ENCODE peak calls at places on chromosome X, in eight cellular contexts. E, J, I, T, O, A, R and Y are unnamed samples. For H3K4me1, the result is how much of the 10 kb centered on the place peaks cover.

GRCh38 chrX:72624194-72624593 is 51.6 kb upstream of the HDAC8 start:
- DNase-seq in E (no peak), J (no peak), I (no peak), T (no peak), O (no peak), A (no peak), R (no peak), Y (no peak)

GRCh38 chrX:809081-809480 is 178.5 kb downstream of the SHOX start:
- DNase-seq in E (no peak), J (no peak), I (no peak), T (no peak), O (no peak), A (no peak), R (no peak), Y (no peak)

GRCh38 chrX:122087353-122087752 is 1039.9 kb downstream of the GLUD2 start:
- DNase-seq in E (no peak), J (no peak), I (no peak), T (no peak), O (no peak), A (no peak), R (no peak), Y (no peak)

GRCh38 chrX:150933945-150934350 is 35.5 kb upstream of the CD99L2 start:
- DNase-seq in E (no peak), J (no peak), I (no peak), T (no peak), O (no peak), A (no peak), R (no peak), Y (no peak)

GRCh38 chrX:38102875-38103274 is 96.5 kb downstream of the SYTL5 start:
- DNase-seq in E (no peak), J (no peak), I (no peak), T (no peak), O (no peak), A (no peak), R (no peak), Y (no peak)

GRCh38 chrX:119604778-119605177 is 1.4 kb downstream of the NKRF start:
- DNase-seq in E (no peak), J (no peak), I (no peak), T (no peak), O (no peak), A (no peak), R (no peak), Y (no peak)

GRCh38 chrX:49858341-49858740 is 20.9 kb upstream of the USP27X start:
- DNase-seq in E (no peak), J (no peak), I (no peak), T (no peak), O (no peak), A (no peak), R (no peak), Y (no peak)

GRCh38 chrX:48896611-48897011 is 957 bp downstream of the TIMM17B start:
- DNase-seq in E (no peak), J (no peak), I (no peak), T (no peak), O (no peak), A (no peak), R (no peak), Y (no peak)

GRCh38 chrX:16155586-16155985 is 11.7 kb upstream of the MAGEB17 start:
- DNase-seq in E (no peak), J (no peak), I (no peak), T (no peak), O (no peak), A (no peak), R (no peak), Y (no peak)

GRCh38 chrX:19888419-19888879 is 1.0 kb upstream of the SH3KBP1 start:
- DNase-seq in E (peak), J (peak), I (no peak), T (no peak), O (peak), A (no peak), R (peak), Y (no peak)

GRCh38 chrX:43949669-43950068 is 23.5 kb downstream of the NDP start:
- DNase-seq in E (no peak), J (no peak), I (no peak), T (no peak), O (no peak), A (peak), R (no peak), Y (no peak)

GRCh38 chrX:15384304-15384703 is at the start of gene VEGFD:
- DNase-seq in E (no peak), J (peak), I (no peak), T (no peak), O (peak), A (no peak), R (no peak), Y (peak)

GRCh38 chrX:48471504-48471903 is 1.4 kb upstream of the SLC38A5 start:
- DNase-seq in E (no peak), J (no peak), I (no peak), T (no peak), O (no peak), A (no peak), R (no peak), Y (no peak)

GRCh38 chrX:15619053-15619772 is 18.5 kb upstream of the ACE2 start:
- DNase-seq in E (no peak), J (no peak), I (no peak), T (no peak), O (peak), A (peak), R (peak), Y (peak)

GRCh38 chrX:8879750-8880149 is 78.6 kb upstream of the FAM9A start:
- DNase-seq in E (peak), J (no peak), I (no peak), T (no peak), O (peak), A (peak), R (no peak), Y (no peak)

GRCh38 chrX:39018526-39018925 is 217.3 kb downstream of the MID1IP1 start:
- DNase-seq in E (no peak), J (no peak), I (no peak), T (no peak), O (no peak), A (no peak), R (no peak), Y (no peak)

GRCh38 chrX:101658661-101659477 is 781 bp downstream of the ARMCX2 start:
- DNase-seq in E (peak), J (peak), I (peak), T (peak), O (peak), A (peak), R (peak), Y (peak)

GRCh38 chrX:139429913-139430312 is 100.6 kb upstream of the F9 start:
- DNase-seq in E (no peak), J (no peak), I (no peak), T (no peak), O (no peak), A (no peak), R (peak), Y (no peak)

GRCh38 chrX:119755981-119756533 is 2.3 kb upstream of the SOWAHD start:
- DNase-seq in E (no peak), J (no peak), I (peak), T (no peak), O (peak), A (peak), R (no peak), Y (no peak)

GRCh38 chrX:153361781-153362397 is 27.9 kb downstream of the ZNF275 start:
- DNase-seq in E (no peak), J (no peak), I (no peak), T (no peak), O (no peak), A (no peak), R (no peak), Y (no peak)

GRCh38 chrX:53317365-53318069 is 36.1 kb upstream of the IQSEC2 start:
- DNase-seq in E (peak), J (peak), I (peak), T (no peak), O (peak), A (peak), R (peak), Y (peak)

GRCh38 chrX:154799554-154800348 is 5.5 kb downstream of the MPP1 start:
- DNase-seq in E (peak), J (peak), I (no peak), T (no peak), O (peak), A (peak), R (peak), Y (no peak)

GRCh38 chrX:25523574-25523973 is 507.8 kb upstream of the ARX start:
- DNase-seq in E (peak), J (no peak), I (no peak), T (no peak), O (peak), A (no peak), R (peak), Y (no peak)

GRCh38 chrX:25503826-25504225 is 488.1 kb upstream of the ARX start:
- DNase-seq in E (no peak), J (no peak), I (no peak), T (no peak), O (no peak), A (no peak), R (no peak), Y (no peak)

GRCh38 chrX:104137496-104137895 is 19.3 kb downstream of the SLC25A53 start:
- DNase-seq in E (no peak), J (no peak), I (no peak), T (no peak), O (no peak), A (no peak), R (no peak), Y (no peak)

GRCh38 chrX:40931921-40932320 is 153.3 kb upstream of the USP9X start:
- DNase-seq in E (no peak), J (no peak), I (no peak), T (no peak), O (no peak), A (no peak), R (no peak), Y (peak)

GRCh38 chrX:121579016-121579760 is 531.8 kb downstream of the GLUD2 start:
- DNase-seq in E (peak), J (no peak), I (no peak), T (no peak), O (no peak), A (peak), R (no peak), Y (no peak)

GRCh38 chrX:21638311-21638710 is 19.8 kb downstream of the KLHL34 start:
- DNase-seq in E (no peak), J (no peak), I (no peak), T (no peak), O (peak), A (no peak), R (no peak), Y (no peak)

GRCh38 chrX:73850124-73851013 is 287.4 kb downstream of the CHIC1 start:
- DNase-seq in E (no peak), J (peak), I (peak), T (no peak), O (peak), A (peak), R (no peak), Y (no peak)

GRCh38 chrX:130654409-130654970 is 248.5 kb downstream of the ENOX2 start:
- DNase-seq in E (no peak), J (no peak), I (no peak), T (no peak), O (peak), A (no peak), R (no peak), Y (no peak)

GRCh38 chrX:154310991-154311541 is 15.5 kb downstream of the TKTL1 start:
- DNase-seq in E (no peak), J (no peak), I (no peak), T (no peak), O (peak), A (no peak), R (no peak), Y (no peak)

GRCh38 chrX:24153175-24153795 is 3.8 kb downstream of the ZFX start:
- DNase-seq in E (no peak), J (no peak), I (no peak), T (no peak), O (no peak), A (no peak), R (no peak), Y (no peak)

GRCh38 chrX:55008571-55009358 is 8.6 kb downstream of the APEX2 start:
- DNase-seq in E (no peak), J (no peak), I (no peak), T (no peak), O (peak), A (no peak), R (no peak), Y (peak)

GRCh38 chrX:34638116-34638515 is 19.0 kb downstream of the TMEM47 start:
- DNase-seq in E (no peak), J (no peak), I (no peak), T (no peak), O (peak), A (no peak), R (peak), Y (no peak)

GRCh38 chrX:136780738-136781137 is at the start of gene ARHGEF6:
- DNase-seq in E (no peak), J (no peak), I (peak), T (no peak), O (no peak), A (peak), R (no peak), Y (no peak)

GRCh38 chrX:9832811-9833210 is 46.6 kb downstream of the SHROOM2 start:
- DNase-seq in E (no peak), J (no peak), I (no peak), T (no peak), O (no peak), A (no peak), R (no peak), Y (no peak)

GRCh38 chrX:66018585-66019309 is 21.1 kb downstream of the VSIG4 start:
- DNase-seq in E (no peak), J (no peak), I (no peak), T (no peak), O (no peak), A (no peak), R (no peak), Y (no peak)

GRCh38 chrX:66015906-66016689 is 23.8 kb downstream of the VSIG4 start:
- DNase-seq in E (no peak), J (no peak), I (no peak), T (no peak), O (no peak), A (no peak), R (no peak), Y (no peak)

GRCh38 chrX:66017659-66018170 is 22.2 kb downstream of the VSIG4 start:
- DNase-seq in E (no peak), J (no peak), I (no peak), T (no peak), O (no peak), A (no peak), R (peak), Y (no peak)

GRCh38 chrX:66015152-66015827 is 24.6 kb downstream of the VSIG4 start:
- DNase-seq in E (no peak), J (no peak), I (peak), T (no peak), O (no peak), A (peak), R (no peak), Y (no peak)

DNA sequence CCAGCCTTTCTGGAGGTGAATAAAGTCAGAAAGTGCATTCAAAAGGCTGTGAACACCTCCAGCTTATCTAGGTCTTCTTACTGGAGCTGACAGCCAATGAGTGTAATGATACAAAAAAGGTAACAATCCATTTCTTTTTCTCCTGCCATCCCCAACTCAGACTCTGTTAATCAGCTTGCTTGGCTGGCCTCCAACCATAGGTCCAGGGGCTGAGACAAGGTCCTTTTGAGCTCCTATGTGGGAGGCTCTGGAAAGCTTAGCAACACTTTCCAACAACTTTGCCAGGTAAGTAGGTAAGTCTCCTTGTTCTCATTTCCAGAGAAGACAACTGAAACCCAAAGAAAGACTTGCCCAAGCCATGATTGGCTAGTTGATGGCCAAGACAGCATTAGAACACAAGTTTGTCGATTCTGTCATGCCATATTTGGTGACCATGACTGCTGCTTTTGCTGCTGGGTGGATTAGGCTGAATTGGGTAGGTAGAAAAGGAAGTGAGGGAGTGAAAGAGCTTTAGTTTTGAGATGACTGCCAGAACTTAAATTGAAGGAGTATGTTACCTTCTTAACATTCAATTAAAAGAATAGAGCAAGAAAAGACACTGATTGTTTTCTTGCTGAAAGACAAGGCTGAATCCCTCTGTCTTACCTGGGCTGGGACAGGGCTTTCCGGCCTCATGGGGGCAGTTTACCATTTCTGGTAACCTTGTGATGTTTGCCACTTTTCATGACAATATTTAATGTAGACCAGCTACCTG is 22.8 kb downstream of the VSIG4 start:
- DNase-seq in E (no peak), J (no peak), I (no peak), T (no peak), O (no peak), A (no peak), R (no peak), Y (no peak)
- TF ChIP-seq POLR2A in E (no peak), J (no peak), I (no peak), T (no peak), O (no peak), A (no peak), R (no peak), Y (no peak)

GRCh38 chrX:7024850-7025249 is 122.7 kb upstream of the STS start:
- DNase-seq in E (no peak), J (no peak), I (no peak), T (no peak), O (no peak), A (no peak), R (peak), Y (no peak)
- H3K4me1 ChIP-seq in E (under half), J (under half), I (under half), T (under half), O (under half), A (under half), R (under half), Y (under half)

DNA sequence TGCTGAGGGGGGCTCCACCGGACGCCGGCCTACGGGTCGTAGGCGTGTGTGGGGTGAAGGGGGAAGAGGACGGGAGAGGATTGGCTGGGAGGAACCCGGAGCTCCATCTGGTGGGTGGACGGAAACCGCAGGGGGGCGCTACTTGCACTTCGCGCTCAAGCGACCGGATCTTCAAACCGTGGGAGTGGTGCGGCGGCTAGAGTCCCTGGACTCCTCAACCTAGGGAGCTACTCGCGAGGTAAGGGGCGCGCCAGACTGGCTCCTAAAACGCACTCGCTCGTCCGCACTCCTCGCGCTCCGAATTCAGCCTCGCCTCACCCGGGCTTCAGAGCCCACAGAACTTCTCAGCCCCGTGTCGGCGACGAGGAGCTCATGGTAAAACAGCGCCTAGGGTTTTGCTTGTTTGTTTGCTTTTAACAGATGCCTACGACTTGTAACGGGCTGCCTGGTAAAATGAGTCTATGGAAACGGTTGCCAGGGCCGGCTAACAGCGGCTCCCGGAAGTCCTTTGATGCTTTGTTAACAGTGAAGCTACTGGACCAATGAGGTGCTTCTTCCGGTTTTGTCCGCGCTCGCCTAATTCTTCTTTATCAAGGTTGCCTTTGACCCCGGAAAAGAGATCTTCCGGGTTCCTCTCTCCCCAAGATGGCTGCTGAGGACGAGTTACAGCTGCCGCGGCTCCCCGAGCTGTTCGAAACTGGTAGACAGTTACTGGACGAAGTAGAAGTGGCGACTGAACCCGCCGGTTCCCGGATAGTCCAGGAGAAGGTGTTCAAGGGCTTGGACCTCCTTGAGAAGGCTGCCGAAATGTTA is at the start of gene IGBP1:
- DNase-seq in E (peak), J (peak), I (peak), T (peak), O (peak), A (peak), R (peak), Y (peak)
- TF ChIP-seq POLR2A in E (peak), J (no peak), I (peak), T (no peak), O (peak), A (peak), R (no peak), Y (peak)

GRCh38 chrX:133969191-133969590 is 16.2 kb downstream of the GPC3 start:
- DNase-seq in E (no peak), J (no peak), I (no peak), T (no peak), O (no peak), A (no peak), R (no peak), Y (no peak)

GRCh38 chrX:133970021-133970550 is 15.3 kb downstream of the GPC3 start:
- DNase-seq in E (no peak), J (no peak), I (no peak), T (no peak), O (no peak), A (no peak), R (no peak), Y (no peak)

GRCh38 chrX:133972916-133973315 is 12.5 kb downstream of the GPC3 start:
- DNase-seq in E (no peak), J (no peak), I (no peak), T (no peak), O (no peak), A (no peak), R (no peak), Y (no peak)

GRCh38 chrX:133971586-133971985 is 13.8 kb downstream of the GPC3 start:
- DNase-seq in E (no peak), J (no peak), I (no peak), T (no peak), O (no peak), A (no peak), R (no peak), Y (no peak)

GRCh38 chrX:133973704-133974103 is 11.7 kb downstream of the GPC3 start:
- DNase-seq in E (no peak), J (no peak), I (no peak), T (no peak), O (no peak), A (no peak), R (no peak), Y (no peak)
- H3K4me1 ChIP-seq in E (under half), J (under half), I (under half), T (under half), O (under half), A (under half), R (under half), Y (under half)

DNA sequence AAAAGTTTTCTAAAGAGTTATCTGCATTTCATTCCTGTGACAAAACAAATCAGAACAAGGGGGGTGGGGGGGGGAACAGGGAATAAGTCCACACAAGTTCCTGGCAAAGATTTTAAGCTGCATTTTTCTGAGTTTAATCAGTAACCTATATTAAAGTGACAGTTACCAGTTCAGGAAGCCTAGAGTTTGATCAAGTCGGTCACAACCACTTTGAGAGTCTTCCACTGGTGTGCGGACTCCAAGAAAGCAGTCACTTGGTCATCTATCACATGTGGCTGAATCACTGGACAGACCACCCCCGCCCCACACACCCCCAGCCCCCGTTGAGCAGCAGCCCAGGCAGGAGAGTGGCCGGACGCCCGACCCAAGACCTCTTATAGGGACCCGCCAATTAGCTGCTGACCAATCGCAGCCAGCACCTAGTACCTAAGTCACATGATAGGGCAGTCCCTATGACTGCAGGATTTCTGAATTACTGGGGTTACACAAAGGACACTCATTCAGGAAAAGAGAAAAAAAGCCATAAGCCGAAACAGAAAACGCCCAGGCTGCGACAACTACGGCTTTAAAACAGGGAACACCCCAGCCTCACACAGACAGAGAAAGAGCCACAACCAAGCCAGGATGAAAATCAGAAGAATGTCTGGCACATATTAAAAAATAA is 569.4 kb upstream of the DIPK2B start:
- DNase-seq in E (peak), J (peak), I (peak), T (no peak), O (peak), A (peak), R (peak), Y (peak)
- TF ChIP-seq POLR2A in E (peak), J (peak), I (peak), T (no peak), O (peak), A (peak), R (peak), Y (peak)